ENCODE peak calls at places on chromosomes 3 and 15, in six cellular contexts. One of them, this sample, is unnamed.

GRCh38 chr3:47799733-47800132 is 3.2 kb upstream of the DHX30 start:
- DNase-seq in keratinocyte: no peak
- DNase-seq in nephron progenitor cell: no peak
- DNase-seq in effector memory CD4-positive, alpha-beta T cell: no peak
- DNase-seq in NCI-H1417: no peak
- DNase-seq in fibroblast of pulmonary artery: no peak
- DNase-seq in this sample: no peak

GRCh38 chr15:25783607-25784131 is 79.5 kb downstream of the ATP10A start:
- DNase-seq in fibroblast of pulmonary artery: peak; percentile 25
- DNase-seq in keratinocyte: no peak
- DNase-seq in nephron progenitor cell: peak; percentile 54
- DNase-seq in NCI-H1417: no peak
- DNase-seq in effector memory CD4-positive, alpha-beta T cell: no peak
- DNase-seq in this sample: no peak

GRCh38 chr15:49589030-49589429 is 31.6 kb downstream of the FAM227B start:
- DNase-seq in NCI-H1417: no peak
- DNase-seq in nephron progenitor cell: no peak
- DNase-seq in effector memory CD4-positive, alpha-beta T cell: no peak
- DNase-seq in fibroblast of pulmonary artery: no peak
- DNase-seq in keratinocyte: no peak
- DNase-seq in this sample: no peak

GRCh38 chr3:10758304-10759037 is 57.6 kb upstream of the SLC6A11 start:
- DNase-seq in nephron progenitor cell: peak; percentile 70
- DNase-seq in keratinocyte: peak; percentile 58
- DNase-seq in NCI-H1417: peak; percentile 43
- DNase-seq in fibroblast of pulmonary artery: peak; percentile 78
- DNase-seq in effector memory CD4-positive, alpha-beta T cell: peak; percentile 14
- DNase-seq in this sample: no peak

GRCh38 chr3:32340039-32340438 is 51.6 kb upstream of the CMTM7 start:
- DNase-seq in effector memory CD4-positive, alpha-beta T cell: no peak
- DNase-seq in NCI-H1417: peak; percentile 16
- DNase-seq in fibroblast of pulmonary artery: peak; percentile 70
- DNase-seq in keratinocyte: no peak
- DNase-seq in nephron progenitor cell: peak; percentile 28
- DNase-seq in this sample: no peak

GRCh38 chr15:56869573-56869972 is 48.9 kb upstream of the TCF12 start:
- DNase-seq in NCI-H1417: peak; percentile 50
- DNase-seq in keratinocyte: no peak
- DNase-seq in effector memory CD4-positive, alpha-beta T cell: no peak
- DNase-seq in nephron progenitor cell: peak; percentile 36
- DNase-seq in fibroblast of pulmonary artery: peak; percentile 49
- DNase-seq in this sample: no peak

GRCh38 chr3:94811836-94812235 is 749.0 kb downstream of the NSUN3 start:
- DNase-seq in NCI-H1417: peak; percentile 8
- DNase-seq in keratinocyte: no peak
- DNase-seq in effector memory CD4-positive, alpha-beta T cell: no peak
- DNase-seq in nephron progenitor cell: no peak
- DNase-seq in fibroblast of pulmonary artery: no peak
- DNase-seq in this sample: no peak

GRCh38 chr3:58560771-58561311 is 16.4 kb downstream of the FAM107A start:
- DNase-seq in nephron progenitor cell: peak; percentile 45
- DNase-seq in effector memory CD4-positive, alpha-beta T cell: no peak
- DNase-seq in fibroblast of pulmonary artery: peak; percentile 95
- DNase-seq in NCI-H1417: no peak
- DNase-seq in keratinocyte: peak; percentile 68
- DNase-seq in this sample: no peak

GRCh38 chr3:170477395-170477794 is 58.7 kb downstream of the CLDN11 start:
- DNase-seq in fibroblast of pulmonary artery: no peak
- DNase-seq in effector memory CD4-positive, alpha-beta T cell: no peak
- DNase-seq in nephron progenitor cell: no peak
- DNase-seq in NCI-H1417: no peak
- DNase-seq in keratinocyte: no peak
- DNase-seq in this sample: no peak

GRCh38 chr15:39530446-39531342 is 50.2 kb upstream of the THBS1 start:
- DNase-seq in fibroblast of pulmonary artery: peak; percentile 12
- DNase-seq in effector memory CD4-positive, alpha-beta T cell: no peak
- DNase-seq in nephron progenitor cell: no peak
- DNase-seq in keratinocyte: no peak
- DNase-seq in NCI-H1417: no peak
- DNase-seq in this sample: no peak

GRCh38 chr3:117355566-117355965 is 646.0 kb downstream of the TUSC7 start:
- DNase-seq in nephron progenitor cell: peak; percentile 13
- DNase-seq in effector memory CD4-positive, alpha-beta T cell: no peak
- DNase-seq in NCI-H1417: peak; percentile 65
- DNase-seq in keratinocyte: no peak
- DNase-seq in fibroblast of pulmonary artery: peak; percentile 3
- DNase-seq in this sample: no peak

GRCh38 chr3:187088701-187089100 is 50.6 kb downstream of the RPL39L start:
- DNase-seq in fibroblast of pulmonary artery: no peak
- DNase-seq in nephron progenitor cell: no peak
- DNase-seq in NCI-H1417: no peak
- DNase-seq in keratinocyte: no peak
- DNase-seq in effector memory CD4-positive, alpha-beta T cell: no peak
- DNase-seq in this sample: no peak

GRCh38 chr15:74799843-74800558 is 12.6 kb upstream of the LMAN1L start:
- DNase-seq in nephron progenitor cell: peak; percentile 80
- DNase-seq in NCI-H1417: peak; percentile 78
- DNase-seq in keratinocyte: peak; percentile 93
- DNase-seq in fibroblast of pulmonary artery: peak; percentile 58
- DNase-seq in effector memory CD4-positive, alpha-beta T cell: peak; percentile 84
- DNase-seq in this sample: peak; percentile 77

GRCh38 chr3:143975549-143976152 is 4.0 kb downstream of the DIPK2A start:
- DNase-seq in keratinocyte: no peak
- DNase-seq in NCI-H1417: peak; percentile 5
- DNase-seq in effector memory CD4-positive, alpha-beta T cell: no peak
- DNase-seq in nephron progenitor cell: no peak
- DNase-seq in fibroblast of pulmonary artery: peak; percentile 88
- DNase-seq in this sample: no peak

GRCh38 chr3:10351013-10351735 is 30.3 kb upstream of the SEC13 start:
- DNase-seq in NCI-H1417: no peak
- DNase-seq in effector memory CD4-positive, alpha-beta T cell: no peak
- DNase-seq in nephron progenitor cell: no peak
- DNase-seq in keratinocyte: no peak
- DNase-seq in fibroblast of pulmonary artery: no peak
- DNase-seq in this sample: no peak

GRCh38 chr3:11140054-11140712 is 14.1 kb upstream of the HRH1 start:
- DNase-seq in fibroblast of pulmonary artery: peak; percentile 20
- DNase-seq in effector memory CD4-positive, alpha-beta T cell: no peak
- DNase-seq in keratinocyte: no peak
- DNase-seq in nephron progenitor cell: no peak
- DNase-seq in NCI-H1417: no peak
- DNase-seq in this sample: no peak

This sample was measured in T-helper 22 cell.